ENCODE peak calls at places on chromosome 13, in eight cellular contexts. K is left lung, Q is fibroblast of lung, E is SJSA1, G is foreskin keratinocyte, F is heart right ventricle, S is uterus, A is mammary epithelial cell. Y is an unnamed sample. For H3K4me1, the result is how much of the 10 kb centered on the place peaks cover.

GRCh38 chr13:57862879-57863278 is 231.3 kb downstream of the PCDH17 start:
- DNase-seq in F (no peak), A (no peak), E (no peak), Q (no peak), K (no peak), G (no peak), S (no peak), Y (no peak)

GRCh38 chr13:112444001-112444311 is 67.8 kb downstream of the SPACA7 start:
- DNase-seq in F (peak), G (no peak), K (no peak), E (peak), Q (peak), S (peak), A (peak), Y (peak)

GRCh38 chr13:26719356-26719945 is 41.1 kb downstream of the GPR12 start:
- DNase-seq in S (no peak), E (no peak), Q (no peak), A (no peak), G (no peak), K (no peak), F (no peak), Y (no peak)

GRCh38 chr13:40167327-40167726 is 499.1 kb downstream of the FOXO1 start:
- DNase-seq in K (no peak), S (peak), A (no peak), G (no peak), Q (no peak), F (no peak), E (no peak), Y (no peak)

GRCh38 chr13:20399961-20400360 is 125.7 kb downstream of the CRYL1 start:
- DNase-seq in K (no peak), G (no peak), E (no peak), Q (no peak), S (no peak), F (no peak), A (no peak), Y (no peak)

GRCh38 chr13:94824601-94825000 is 112.3 kb upstream of the SOX21 start:
- DNase-seq in F (no peak), G (no peak), K (no peak), Q (no peak), A (no peak), E (no peak), S (no peak), Y (no peak)

GRCh38 chr13:41563501-41564001 is 106.2 kb downstream of the RGCC start:
- DNase-seq in Q (peak), A (peak), F (peak), E (no peak), G (no peak), K (no peak), S (no peak), Y (no peak)

GRCh38 chr13:80340643-80341097 is 256 bp downstream of the SPRY2 start:
- DNase-seq in E (no peak), K (peak), F (peak), Q (peak), G (no peak), A (no peak), S (no peak), Y (no peak)

GRCh38 chr13:113373811-113374485 is 10.0 kb upstream of the GRTP1 start:
- DNase-seq in Q (no peak), K (no peak), F (no peak), A (no peak), E (no peak), S (no peak), G (no peak), Y (no peak)

GRCh38 chr13:50141660-50142010 is 126.4 kb downstream of the KCNRG start:
- DNase-seq in S (no peak), K (no peak), F (no peak), A (no peak), Q (no peak), E (no peak), G (no peak), Y (no peak)

GRCh38 chr13:46405457-46405856 is 18.4 kb upstream of the RUBCNL start:
- DNase-seq in A (no peak), F (no peak), Q (no peak), K (no peak), S (no peak), G (no peak), E (no peak), Y (no peak)

GRCh38 chr13:65725001-65725400 is 1505.1 kb downstream of the PCDH9 start:
- DNase-seq in Q (peak), G (no peak), A (no peak), K (no peak), S (no peak), F (no peak), E (no peak), Y (no peak)

GRCh38 chr13:35531551-35531950 is 55.1 kb upstream of the MAB21L1 start:
- DNase-seq in Q (no peak), G (no peak), A (no peak), F (no peak), K (no peak), E (no peak), S (no peak), Y (no peak)

GRCh38 chr13:50124536-50125305 is 109.5 kb downstream of the KCNRG start:
- DNase-seq in Q (peak), S (peak), F (peak), K (peak), E (peak), A (peak), G (no peak), Y (peak)

GRCh38 chr13:20803180-20803965 is 29.6 kb upstream of the EEF1AKMT1 start:
- DNase-seq in Q (no peak), K (no peak), F (no peak), G (no peak), S (no peak), E (no peak), A (no peak), Y (no peak)

DNA sequence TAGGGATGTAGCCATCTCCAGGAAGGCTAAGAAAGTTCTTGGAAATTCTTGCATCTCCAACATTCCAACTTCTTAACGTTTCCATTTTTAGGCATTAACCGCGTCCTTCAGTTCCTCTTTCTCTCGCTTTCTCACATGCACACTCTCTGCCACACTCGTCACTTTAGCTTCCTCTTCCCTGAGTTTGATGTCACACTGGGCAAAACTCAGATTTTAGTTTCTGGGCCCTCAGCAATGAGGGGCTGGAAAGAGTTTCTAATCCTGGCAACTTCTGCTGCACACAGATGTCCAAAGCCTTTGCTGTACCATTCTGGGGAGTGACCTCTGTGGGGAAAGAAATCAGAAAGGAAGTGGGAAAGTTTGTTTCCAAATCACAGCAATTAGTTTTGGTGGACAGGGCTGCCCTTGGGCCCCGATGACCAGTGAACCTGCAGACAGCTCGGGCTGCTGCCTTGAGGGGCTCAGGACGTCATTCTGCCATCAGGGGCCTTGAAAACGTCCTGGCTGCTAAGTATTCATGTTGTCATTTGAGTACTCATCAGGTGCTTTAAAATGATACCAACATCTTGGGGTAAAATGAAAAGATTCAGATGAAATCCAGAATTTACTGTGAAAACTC is 89.3 kb downstream of the KL start:
- DNase-seq in S (no peak), Q (no peak), A (no peak), G (no peak), F (no peak), E (no peak), K (no peak), Y (no peak)
- H3K27ac ChIP-seq in S (no peak), Q (no peak), A (no peak), G (no peak), F (peak), E (no peak), K (no peak), Y (no peak)

GRCh38 chr13:96982672-96983071 is 11.6 kb downstream of the OXGR1 start:
- DNase-seq in K (no peak), E (no peak), A (no peak), Q (no peak), S (no peak), F (peak), G (no peak), Y (no peak)

GRCh38 chr13:96988441-96988840 is 5.8 kb downstream of the OXGR1 start:
- DNase-seq in Q (no peak), F (no peak), K (no peak), S (no peak), G (no peak), A (no peak), E (no peak), Y (no peak)

GRCh38 chr13:96984061-96984508 is 10.2 kb downstream of the OXGR1 start:
- DNase-seq in G (peak), E (no peak), A (peak), K (peak), Q (no peak), F (no peak), S (no peak), Y (no peak)
- H3K4me1 ChIP-seq in G (under half), E (under half), A (under half), K (under half), Q (under half), F (under half), S (under half), Y (under half)

DNA sequence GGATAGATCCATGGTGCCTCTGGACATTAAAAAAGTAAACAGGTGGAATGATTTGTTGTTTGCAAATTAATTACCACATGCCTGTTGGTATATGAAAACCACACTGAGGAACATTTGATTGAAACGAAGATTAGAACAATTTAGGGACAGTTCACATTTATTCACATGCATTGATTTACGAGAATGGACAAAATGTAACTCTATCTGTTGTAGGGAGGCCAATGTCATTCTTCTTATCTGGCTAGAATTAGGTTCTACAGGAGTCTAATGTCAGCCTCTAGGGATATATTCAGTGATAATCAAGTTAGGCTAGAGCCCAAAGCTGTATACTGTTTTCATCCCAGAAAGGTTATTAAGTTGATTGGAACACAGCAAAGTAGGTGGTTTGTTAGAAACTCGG is 125.4 kb downstream of the COL4A2 start:
- DNase-seq in Q (no peak), F (no peak), G (no peak), A (no peak), E (no peak), K (no peak), S (no peak), Y (no peak)
- H3K27ac ChIP-seq in Q (no peak), F (peak), G (no peak), A (no peak), E (no peak), K (no peak), S (peak), Y (no peak)

DNA sequence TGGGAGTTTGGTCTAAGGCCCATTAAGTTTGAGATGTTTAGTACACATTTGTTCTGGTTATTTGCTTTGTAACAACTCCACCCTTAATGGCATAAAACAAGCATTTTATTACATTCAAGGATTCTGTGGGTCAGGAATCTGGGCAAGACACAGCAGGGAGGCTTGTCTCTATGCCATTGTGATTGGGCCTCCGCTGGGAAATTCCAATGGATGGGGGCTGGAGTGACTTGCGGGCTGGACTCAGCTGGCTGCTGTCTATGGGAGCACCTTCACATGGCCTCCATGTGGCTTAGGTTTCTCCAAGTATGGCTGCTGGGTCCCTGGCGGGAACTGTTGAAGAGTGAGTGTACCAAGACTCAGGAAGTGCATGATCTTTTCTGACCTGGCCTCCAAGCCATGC is 159.0 kb downstream of the PAN3 start:
- DNase-seq in A (no peak), E (no peak), S (no peak), K (no peak), G (no peak), Q (no peak), F (no peak), Y (no peak)
- H3K4me1 ChIP-seq in A (under half), E (under half), S (under half), K (under half), G (under half), Q (under half), F (under half), Y (under half)

GRCh38 chr13:99953138-99953755 is 18.3 kb downstream of the ZIC5 start:
- DNase-seq in A (no peak), F (no peak), K (no peak), E (no peak), S (no peak), Q (no peak), G (no peak), Y (no peak)

GRCh38 chr13:99947666-99948065 is 23.9 kb downstream of the ZIC5 start:
- DNase-seq in E (no peak), Q (no peak), G (no peak), S (no peak), K (no peak), A (no peak), F (no peak), Y (no peak)

GRCh38 chr13:99948411-99948810 is 23.2 kb downstream of the ZIC5 start:
- DNase-seq in K (no peak), E (no peak), A (no peak), Q (no peak), G (no peak), F (no peak), S (no peak), Y (no peak)

GRCh38 chr13:99949657-99950413 is 21.7 kb downstream of the ZIC5 start:
- DNase-seq in K (no peak), S (no peak), G (no peak), Q (no peak), F (no peak), A (no peak), E (no peak), Y (no peak)

GRCh38 chr13:99948907-99949656 is 22.5 kb downstream of the ZIC5 start:
- DNase-seq in A (no peak), Q (no peak), F (no peak), G (no peak), K (no peak), S (no peak), E (no peak), Y (no peak)
- H3K27ac ChIP-seq in A (no peak), Q (no peak), F (no peak), G (no peak), K (no peak), S (no peak), E (no peak), Y (no peak)